ENCODE peak calls at places on chromosomes 2 and 18, in eight cellular contexts. N, P, Y, K, W, C, S and D are unnamed samples.

GRCh38 chr2:118249531-118249930 is 161.3 kb downstream of the INSIG2 start:
- DNase-seq in Y (no peak), S (no peak), N (no peak), P (no peak), K (no peak), W (no peak), C (no peak), D (no peak)

GRCh38 chr2:151237422-151238012 is 24.1 kb downstream of the RBM43 start:
- DNase-seq in S (no peak), P (no peak), Y (no peak), C (no peak), W (no peak), N (peak), K (no peak), D (no peak)

GRCh38 chr2:129502781-129503180 is 476.7 kb upstream of the RAB6C start:
- DNase-seq in S (no peak), C (no peak), W (no peak), P (no peak), K (no peak), Y (no peak), N (no peak), D (no peak)

GRCh38 chr2:217604527-217605279 is 398.1 kb downstream of the TNS1 start:
- DNase-seq in Y (no peak), C (no peak), K (no peak), S (no peak), N (no peak), W (no peak), P (no peak), D (no peak)

GRCh38 chr2:19140463-19141208 is 217.8 kb downstream of the OSR1 start:
- DNase-seq in Y (no peak), P (no peak), W (no peak), N (no peak), S (no peak), K (peak), C (peak), D (peak)

GRCh38 chr2:226524381-226524843 is 275.2 kb downstream of the IRS1 start:
- DNase-seq in S (no peak), P (no peak), K (no peak), C (peak), Y (no peak), W (no peak), N (no peak), D (no peak)

GRCh38 chr2:99771691-99772333 is 282.0 kb upstream of the REV1 start:
- DNase-seq in P (no peak), W (no peak), K (peak), Y (no peak), C (no peak), N (no peak), S (no peak), D (no peak)

GRCh38 chr2:159933727-159934049 is 128.7 kb downstream of the PLA2R1 start:
- DNase-seq in S (no peak), Y (no peak), C (no peak), P (no peak), N (no peak), K (no peak), W (no peak), D (no peak)

GRCh38 chr2:55003706-55004639 is 46.3 kb downstream of the RTN4 start:
- DNase-seq in Y (no peak), N (no peak), W (no peak), C (no peak), K (no peak), P (no peak), S (no peak), D (no peak)

GRCh38 chr2:218428846-218429558 is 10.1 kb downstream of the VIL1 start:
- DNase-seq in Y (no peak), C (no peak), P (no peak), W (no peak), N (no peak), K (no peak), S (no peak), D (no peak)

GRCh38 chr2:169839954-169840746 is 12.9 kb downstream of the UBR3 start:
- DNase-seq in S (no peak), K (no peak), Y (no peak), C (peak), W (no peak), N (no peak), P (no peak), D (no peak)

GRCh38 chr2:200862532-200863000 is 1.9 kb downstream of the CLK1 start:
- DNase-seq in C (peak), S (peak), P (peak), W (no peak), N (peak), Y (no peak), K (no peak), D (no peak)

GRCh38 chr2:106970471-106971261 is 84.7 kb upstream of the ST6GAL2 start:
- DNase-seq in C (no peak), S (no peak), N (no peak), K (no peak), P (no peak), W (no peak), Y (no peak), D (no peak)

GRCh38 chr18:6382968-6383367 is 31.7 kb downstream of the L3MBTL4 start:
- DNase-seq in S (no peak), C (no peak), Y (no peak), N (peak), W (peak), P (no peak), K (no peak), D (no peak)

GRCh38 chr2:158024288-158024898 is 77.3 kb upstream of the UPP2 start:
- DNase-seq in W (no peak), Y (peak), N (peak), P (peak), C (peak), S (peak), K (peak), D (no peak)

GRCh38 chr2:175926272-175926671 is 75.8 kb downstream of the LNPK start:
- DNase-seq in P (no peak), K (no peak), Y (no peak), S (no peak), N (no peak), W (no peak), C (no peak), D (no peak)

GRCh38 chr2:161556440-161556839 is 67.8 kb upstream of the SLC4A10 start:
- DNase-seq in P (no peak), N (no peak), W (no peak), Y (no peak), K (no peak), S (no peak), C (no peak), D (no peak)

GRCh38 chr2:176419591-176420071 is 150.4 kb downstream of the MTX2 start:
- DNase-seq in C (no peak), K (no peak), W (no peak), S (no peak), Y (no peak), P (no peak), N (no peak), D (no peak)

GRCh38 chr2:43848174-43848573 is 9.4 kb downstream of the ABCG8 start:
- DNase-seq in C (no peak), S (no peak), K (no peak), P (no peak), Y (no peak), W (no peak), N (no peak), D (no peak)

GRCh38 chr18:58223717-58224424 is 179.8 kb downstream of the NEDD4L start:
- DNase-seq in S (no peak), C (peak), Y (no peak), P (no peak), W (no peak), N (peak), K (peak), D (peak)

GRCh38 chr18:41763361-41763760 is 191.7 kb upstream of the PIK3C3 start:
- DNase-seq in W (no peak), S (no peak), K (no peak), Y (no peak), P (no peak), N (no peak), C (no peak), D (no peak)

GRCh38 chr18:54162431-54162830 is 62.0 kb downstream of the MBD2 start:
- DNase-seq in N (no peak), W (no peak), C (no peak), Y (no peak), P (no peak), S (no peak), K (no peak), D (no peak)

GRCh38 chr2:27627963-27628766 is 647 bp downstream of the CCDC121 start:
- DNase-seq in S (no peak), N (peak), C (peak), W (no peak), Y (no peak), K (no peak), P (no peak), D (no peak)

GRCh38 chr2:30655211-30655610 is 152.0 kb downstream of the CAPN13 start:
- DNase-seq in Y (no peak), S (no peak), C (no peak), K (peak), P (no peak), N (no peak), W (no peak), D (no peak)

GRCh38 chr2:235827585-235827992 is 333.7 kb downstream of the AGAP1 start:
- DNase-seq in Y (no peak), P (no peak), W (no peak), C (peak), S (no peak), N (no peak), K (no peak), D (no peak)

GRCh38 chr2:207693641-207694249 is 17.7 kb upstream of the CCNYL1 start:
- DNase-seq in P (no peak), N (no peak), W (no peak), S (no peak), Y (no peak), C (no peak), K (no peak), D (no peak)

GRCh38 chr18:2846638-2847340 is at the start of gene EMILIN2:
- DNase-seq in K (peak), S (no peak), Y (no peak), P (peak), W (no peak), C (peak), N (peak), D (no peak)

GRCh38 chr2:240713071-240713927 is 21.6 kb downstream of the AQP12A start:
- DNase-seq in W (no peak), C (no peak), P (no peak), S (no peak), K (no peak), Y (no peak), N (no peak), D (no peak)

GRCh38 chr18:10131783-10132381 is 218.1 kb downstream of the VAPA start:
- DNase-seq in P (no peak), C (peak), K (no peak), N (peak), W (no peak), Y (no peak), S (no peak), D (no peak)